ENCODE peak calls at places on chromosomes 12 and 14, in four cellular contexts. K is GM12878, Z is WTC11, P is HepG2. B is an unnamed sample.

GRCh38 chr12:62693291-62694040 is 226.8 kb downstream of the MON2 start:
- DNase-seq in K (no peak), Z (no peak), P (no peak), B (no peak)

GRCh38 chr12:115375188-115375991 is 691.4 kb upstream of the TBX3 start:
- DNase-seq in K (peak), Z (no peak), P (peak), B (no peak)

GRCh38 chr12:93982847-93983315 is 165.5 kb upstream of the PLXNC1 start:
- DNase-seq in K (no peak), Z (no peak), P (no peak), B (no peak)

GRCh38 chr12:2332947-2333346 is 280.2 kb downstream of the CACNA1C start:
- DNase-seq in K (no peak), Z (no peak), P (no peak), B (no peak)

GRCh38 chr12:69443916-69444315 is 26.3 kb upstream of the FRS2 start:
- DNase-seq in K (no peak), Z (no peak), P (no peak), B (no peak)

GRCh38 chr14:53032161-53032803 is 81.4 kb upstream of the FERMT2 start:
- DNase-seq in K (no peak), Z (no peak), P (peak), B (no peak)

GRCh38 chr12:75208851-75209781 is 523 bp downstream of the KCNC2 start:
- DNase-seq in K (no peak), Z (peak), P (no peak), B (no peak)

GRCh38 chr12:8780389-8780788 is 42.0 kb upstream of the A2ML1 start:
- DNase-seq in K (no peak), Z (no peak), P (peak), B (peak)

GRCh38 chr14:44165286-44165685 is 341.8 kb downstream of the FSCB start:
- DNase-seq in K (no peak), Z (no peak), P (no peak), B (no peak)

GRCh38 chr14:102683399-102684275 is 91.2 kb downstream of the RCOR1 start:
- DNase-seq in K (no peak), Z (peak), P (peak), B (peak)

GRCh38 chr12:54378791-54379400 is 5.6 kb downstream of the ZNF385A start:
- DNase-seq in K (no peak), Z (peak), P (peak), B (peak)

GRCh38 chr14:22883191-22883976 is at the start of gene REM2:
- DNase-seq in K (no peak), Z (no peak), P (no peak), B (peak)

GRCh38 chr12:126212827-126213226 is 1147.6 kb downstream of the AACS start:
- DNase-seq in K (no peak), Z (no peak), P (no peak), B (no peak)

GRCh38 chr14:57293851-57294837 is 25.4 kb downstream of the AP5M1 start:
- DNase-seq in K (no peak), Z (no peak), P (no peak), B (no peak)

GRCh38 chr14:36600431-36600830 is 18.0 kb upstream of the NKX2-8 start:
- DNase-seq in K (no peak), Z (no peak), P (no peak), B (no peak)

GRCh38 chr14:36605506-36605857 is 23.1 kb upstream of the NKX2-8 start:
- DNase-seq in K (no peak), Z (no peak), P (peak), B (no peak)

GRCh38 chr14:36604757-36605505 is 22.5 kb upstream of the NKX2-8 start:
- DNase-seq in K (no peak), Z (peak), P (peak), B (peak)
- TF ChIP-seq ETV6 in K (no peak), Z (no peak), P (no peak), B (no peak)

GRCh38 chr14:54713364-54713763 is 146.4 kb downstream of the SAMD4A start:
- DNase-seq in K (no peak), Z (no peak), P (no peak), B (no peak)

GRCh38 chr14:54712371-54712998 is 145.6 kb downstream of the SAMD4A start:
- DNase-seq in K (no peak), Z (no peak), P (no peak), B (no peak)

GRCh38 chr14:54715811-54716210 is 148.9 kb downstream of the SAMD4A start:
- DNase-seq in K (no peak), Z (no peak), P (no peak), B (no peak)

GRCh38 chr14:54718046-54718445 is 151.1 kb downstream of the SAMD4A start:
- DNase-seq in K (no peak), Z (no peak), P (no peak), B (no peak)

DNA sequence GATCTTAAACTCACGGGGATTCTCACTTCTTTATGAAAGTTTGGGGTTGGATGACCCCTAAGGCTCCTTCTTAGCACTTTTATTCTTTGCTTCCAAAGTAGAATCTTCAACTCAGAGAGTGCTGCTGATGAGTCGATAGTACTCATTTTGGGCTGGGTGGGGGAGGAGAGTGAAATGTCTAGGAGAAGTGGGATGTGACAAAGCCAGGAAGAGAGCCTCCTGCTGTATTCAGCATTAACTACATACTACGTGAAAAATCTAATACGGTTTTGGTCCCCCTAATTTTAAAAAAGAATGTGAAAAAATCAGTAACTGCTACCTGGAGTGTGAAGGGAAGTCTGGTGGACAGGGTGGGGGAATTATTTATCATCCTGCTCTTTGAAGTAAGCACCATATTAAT is 148.3 kb downstream of the SAMD4A start:
- DNase-seq in K (no peak), Z (no peak), P (no peak), B (peak)
- TF ChIP-seq ETV6 in K (no peak), Z (no peak), P (no peak), B (no peak)

DNA sequence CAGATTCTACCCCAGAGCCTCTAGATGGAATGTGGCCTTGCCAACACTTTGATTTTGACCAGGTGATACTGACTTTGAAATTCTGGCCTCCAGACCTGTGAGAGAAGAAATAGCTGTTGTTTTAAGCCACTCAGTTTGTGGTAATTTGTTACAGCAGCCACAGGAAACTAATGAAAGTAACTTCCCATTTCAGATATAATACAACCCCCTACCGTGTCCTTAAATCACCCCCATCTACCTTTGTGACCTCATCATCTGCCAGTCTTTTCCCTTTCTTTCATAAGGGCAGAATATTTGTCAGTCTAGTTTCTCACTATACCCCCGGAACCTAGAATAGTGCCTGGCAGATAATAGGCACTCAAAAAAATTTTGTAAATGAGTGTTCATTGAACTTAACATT is 39.6 kb downstream of the PPP4R4 start:
- DNase-seq in K (no peak), Z (no peak), P (no peak), B (no peak)
- TF ChIP-seq ETV6 in K (no peak), Z (no peak), P (no peak), B (no peak)

DNA sequence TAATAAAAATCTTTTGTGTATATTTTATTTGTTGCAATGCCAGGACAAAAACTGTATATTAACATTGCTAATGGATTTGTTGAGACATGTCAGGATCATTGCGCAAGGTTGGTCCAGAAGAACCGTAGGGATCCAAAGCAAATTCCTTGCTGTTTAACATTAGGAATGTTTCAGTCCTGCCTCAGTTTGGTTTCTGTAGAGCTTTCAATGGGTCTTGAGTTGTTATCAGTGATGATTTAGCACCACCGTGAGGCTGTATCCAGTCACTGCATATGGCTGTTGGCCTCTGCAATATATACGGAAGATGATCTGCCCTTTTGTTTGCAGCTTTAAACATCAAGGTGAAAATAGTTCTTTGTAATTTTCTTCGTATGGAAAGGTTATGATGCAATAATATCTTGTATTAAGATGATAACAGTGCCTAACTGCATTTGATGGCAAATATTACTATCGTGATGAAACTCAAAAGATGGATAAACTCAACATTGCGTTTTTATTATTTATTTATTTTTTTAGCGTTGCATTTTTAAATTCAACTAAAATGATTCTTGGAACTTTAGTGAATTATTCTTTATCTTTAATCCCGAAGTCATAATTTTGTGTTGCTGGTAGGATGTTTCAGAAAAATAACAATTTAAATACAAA is 231.2 kb downstream of the AKAP6 start:
- DNase-seq in K (no peak), Z (peak), P (peak), B (peak)
- TF ChIP-seq ETV6 in K (no peak), Z (no peak), P (no peak), B (no peak)

GRCh38 chr12:92339198-92339821 is 193.7 kb upstream of the BTG1 start:
- DNase-seq in K (no peak), Z (no peak), P (no peak), B (no peak)

GRCh38 chr12:92338102-92338501 is 192.5 kb upstream of the BTG1 start:
- DNase-seq in K (no peak), Z (no peak), P (no peak), B (no peak)

GRCh38 chr12:92338671-92339070 is 193.0 kb upstream of the BTG1 start:
- DNase-seq in K (no peak), Z (no peak), P (no peak), B (no peak)

GRCh38 chr12:92334552-92334951 is 188.9 kb upstream of the BTG1 start:
- DNase-seq in K (no peak), Z (no peak), P (no peak), B (no peak)

DNA sequence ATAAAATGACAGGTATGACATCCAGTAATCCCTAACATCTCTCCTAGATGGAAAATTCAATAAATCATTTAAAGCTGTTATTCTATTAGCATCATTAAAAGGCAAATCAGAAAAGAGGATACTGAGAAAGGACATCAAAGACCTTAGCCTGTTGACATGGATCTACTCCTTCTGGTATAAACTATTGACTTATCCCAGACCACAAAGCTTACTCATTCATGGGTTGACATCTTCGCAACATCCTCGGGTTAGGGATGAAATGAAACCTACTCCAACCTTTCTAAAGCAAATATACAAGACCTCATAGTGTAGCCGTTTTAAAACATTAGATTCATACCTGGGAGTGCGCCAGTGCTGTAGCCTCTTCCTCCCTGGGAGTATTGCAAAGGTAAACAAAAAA is 191.5 kb upstream of the BTG1 start:
- DNase-seq in K (no peak), Z (no peak), P (no peak), B (no peak)
- TF ChIP-seq ETV6 in K (no peak), Z (no peak), P (no peak), B (no peak)

GRCh38 chr12:112350593-112351592 is 31.3 kb downstream of the HECTD4 start:
- DNase-seq in K (no peak), Z (no peak), P (no peak), B (peak)

GRCh38 chr12:112349440-112349839 is 32.8 kb downstream of the HECTD4 start:
- DNase-seq in K (no peak), Z (no peak), P (no peak), B (no peak)

GRCh38 chr12:112353389-112353788 is 28.8 kb downstream of the HECTD4 start:
- DNase-seq in K (no peak), Z (no peak), P (no peak), B (no peak)

GRCh38 chr12:112354399-112354798 is 27.8 kb downstream of the HECTD4 start:
- DNase-seq in K (no peak), Z (no peak), P (no peak), B (no peak)

DNA sequence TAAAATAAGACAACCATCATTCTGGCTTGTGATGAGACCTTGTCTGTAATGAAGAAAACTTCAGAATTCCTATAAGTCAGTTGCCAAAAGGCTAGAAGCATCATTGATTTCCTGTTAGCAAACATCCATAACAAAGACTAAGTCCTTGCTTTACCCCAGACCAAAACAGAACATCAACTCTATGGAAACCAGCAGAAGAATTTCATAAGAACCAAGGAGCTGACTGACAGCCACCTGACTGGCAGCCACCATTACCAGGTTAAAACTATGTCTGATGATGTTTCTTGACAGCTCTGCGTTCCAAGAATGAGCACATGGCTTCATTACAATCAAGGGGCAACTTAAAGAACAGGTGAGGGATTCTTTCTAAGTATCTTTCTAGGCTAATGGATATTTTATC is 29.3 kb downstream of the HECTD4 start:
- DNase-seq in K (no peak), Z (no peak), P (no peak), B (no peak)
- TF ChIP-seq ETV6 in K (no peak), Z (no peak), P (no peak), B (no peak)

DNA sequence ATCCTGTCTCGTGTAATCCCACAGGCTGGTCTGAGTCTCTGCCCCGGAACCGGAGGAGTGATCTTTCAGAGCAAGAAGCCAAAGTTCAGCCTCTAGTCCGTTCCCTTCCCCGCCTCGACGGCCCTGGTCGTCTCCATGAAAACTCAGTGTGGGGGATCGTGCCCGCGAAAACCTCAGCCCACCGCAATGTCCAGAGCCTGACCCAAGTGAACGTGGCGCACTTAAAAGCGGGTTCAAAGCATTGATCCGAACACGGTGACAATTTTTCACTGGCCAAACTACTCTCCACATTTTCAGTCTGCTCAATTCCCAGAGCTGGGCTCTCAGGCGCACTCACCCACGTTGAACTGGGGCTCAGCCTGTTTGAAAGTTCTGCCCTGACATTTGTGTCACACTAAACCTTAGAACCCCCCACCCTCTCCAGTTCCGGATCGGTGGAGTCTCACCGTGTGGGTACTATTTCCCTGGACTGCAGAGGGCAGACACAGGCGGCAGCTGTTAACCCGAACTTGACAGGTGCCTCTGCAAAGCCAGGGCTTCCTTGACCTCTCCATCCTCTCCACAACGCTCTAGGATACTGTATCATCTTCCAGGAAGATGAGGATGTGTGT is 883 bp upstream of the PRICKLE1 start:
- DNase-seq in K (no peak), Z (peak), P (no peak), B (no peak)
- TF ChIP-seq ETV6 in K (no peak), Z (no peak), P (no peak), B (no peak)

GRCh38 chr12:46372131-46372851 is at the start of gene SLC38A2:
- DNase-seq in K (no peak), Z (no peak), P (peak), B (peak)
- TF ChIP-seq ETV6 in K (no peak), Z (peak), P (peak), B (no peak)

DNA sequence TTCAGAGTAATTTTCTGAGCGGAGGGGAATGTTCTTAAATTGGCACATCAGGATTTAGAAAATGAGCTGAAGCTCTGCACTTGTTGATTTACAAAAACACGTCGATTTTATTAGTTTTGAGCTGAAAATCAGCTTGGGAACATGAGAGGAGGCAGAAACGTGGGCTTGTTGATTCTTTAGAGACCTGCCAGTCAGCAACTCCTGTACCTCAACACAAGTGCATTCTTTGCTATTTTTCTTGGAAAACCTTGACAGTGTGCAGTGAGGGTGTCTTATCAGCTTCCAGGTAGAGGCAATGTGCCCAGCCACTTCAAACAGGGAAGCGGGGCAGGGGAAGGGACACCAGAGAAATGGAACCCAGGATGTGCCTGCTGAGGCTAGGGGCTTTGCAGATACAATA is 102.8 kb upstream of the COCH start:
- DNase-seq in K (no peak), Z (no peak), P (no peak), B (no peak)
- TF ChIP-seq ETV6 in K (no peak), Z (no peak), P (no peak), B (no peak)

DNA sequence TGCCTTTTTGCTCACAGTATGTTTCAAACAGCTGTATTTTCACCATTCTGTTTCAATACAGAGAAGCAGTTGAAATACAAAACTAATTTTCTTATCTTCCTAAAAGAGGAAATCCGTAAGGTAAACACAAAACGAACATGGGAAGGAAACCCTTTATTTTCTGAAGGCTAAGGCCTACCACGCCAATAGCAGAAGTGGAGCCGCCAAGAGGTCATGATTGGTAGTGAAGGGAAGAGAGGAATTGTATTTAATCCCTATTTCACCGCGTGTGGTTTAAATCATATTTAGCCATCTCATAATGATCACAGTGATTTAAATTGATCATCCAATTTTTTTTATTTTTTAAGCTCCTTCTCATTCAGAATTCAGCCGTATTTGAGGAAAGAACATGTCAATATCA is 398.2 kb downstream of the PRKD1 start:
- DNase-seq in K (no peak), Z (no peak), P (peak), B (peak)
- TF ChIP-seq ETV6 in K (no peak), Z (no peak), P (no peak), B (no peak)

B was measured in K562.